ENCODE peak calls at places on chromosomes 11 and 22, in six cellular contexts. C is CD8-positive, alpha-beta memory T cell; F is lower lobe of right lung; L is endodermal cell; I is BJ; X is HL-60. Y is an unnamed sample.

GRCh38 chr11:19694796-19695345 is 17.8 kb upstream of the NAV2 start:
- DNase-seq in C (no peak), I (no peak), F (no peak), L (no peak), X (no peak), Y (no peak)

GRCh38 chr11:12182650-12183511 is 72.5 kb downstream of the MICAL2 start:
- DNase-seq in I (peak), C (no peak), X (no peak), F (no peak), L (peak), Y (no peak)

GRCh38 chr22:49160261-49161001 is 667.2 kb downstream of the BRD1 start:
- DNase-seq in F (no peak), X (no peak), C (no peak), L (no peak), I (no peak), Y (no peak)

GRCh38 chr11:128422576-128423370 is 164.6 kb downstream of the ETS1 start:
- DNase-seq in I (no peak), C (peak), F (peak), X (no peak), L (peak), Y (peak)

GRCh38 chr22:25827415-25827814 is 85.4 kb downstream of the MYO18B start:
- DNase-seq in C (no peak), I (no peak), X (no peak), F (no peak), L (no peak), Y (no peak)

GRCh38 chr11:109946322-109946846 is 146.8 kb upstream of the ZC3H12C start:
- DNase-seq in F (peak), C (peak), I (peak), L (peak), X (peak), Y (peak)

GRCh38 chr11:8339592-8340022 is 75.9 kb upstream of the LMO1 start:
- DNase-seq in F (no peak), C (no peak), L (peak), I (no peak), X (no peak), Y (no peak)

GRCh38 chr22:49971232-49972162 is 10.9 kb downstream of the PIM3 start:
- DNase-seq in L (peak), F (peak), I (no peak), X (peak), C (no peak), Y (no peak)

GRCh38 chr11:66847461-66848232 is 4.4 kb downstream of the RCE1 start:
- DNase-seq in F (no peak), I (no peak), L (peak), X (no peak), C (no peak), Y (no peak)

GRCh38 chr11:113690619-113691569 is 15.2 kb downstream of the TMPRSS5 start:
- DNase-seq in X (peak), C (no peak), I (peak), L (peak), F (peak), Y (no peak)

GRCh38 chr11:19071255-19071654 is 10.7 kb upstream of the MRGPRX2 start:
- DNase-seq in X (peak), L (peak), F (peak), I (peak), C (peak), Y (peak)

GRCh38 chr22:29994941-29995340 is 85.3 kb upstream of the HORMAD2 start:
- DNase-seq in F (no peak), C (no peak), X (no peak), L (no peak), I (no peak), Y (no peak)

GRCh38 chr11:47274495-47275235 is 4.7 kb downstream of the MADD start:
- DNase-seq in C (no peak), L (no peak), F (no peak), I (no peak), X (no peak), Y (no peak)

GRCh38 chr22:48051796-48052620 is 1289.6 kb downstream of the TBC1D22A start:
- DNase-seq in F (no peak), X (no peak), L (peak), C (no peak), I (no peak), Y (no peak)

DNA sequence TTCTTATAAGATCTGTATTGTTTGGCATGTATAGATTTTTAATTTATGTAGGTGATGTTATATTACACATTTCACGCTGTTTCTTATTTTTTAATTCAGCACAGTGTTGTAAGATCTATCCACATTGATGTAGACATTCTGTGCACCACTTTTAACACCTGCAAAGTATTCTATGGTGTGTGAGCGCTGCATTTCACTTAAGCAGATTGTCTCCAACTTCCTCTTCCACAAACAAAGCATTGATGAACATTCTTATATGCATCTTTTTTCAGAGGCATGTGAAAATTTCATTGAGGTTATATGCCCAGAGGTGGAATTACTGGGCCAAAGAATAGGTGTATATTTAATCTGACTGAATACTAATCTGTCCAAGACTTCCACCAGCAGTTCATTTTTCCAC is 3.4 kb upstream of the POU2AF1 start:
- DNase-seq in F (no peak), I (no peak), C (no peak), X (no peak), L (no peak), Y (no peak)
- H3K4me3 ChIP-seq in F (no peak), I (no peak), C (no peak), X (no peak), L (no peak), Y (no peak)

DNA sequence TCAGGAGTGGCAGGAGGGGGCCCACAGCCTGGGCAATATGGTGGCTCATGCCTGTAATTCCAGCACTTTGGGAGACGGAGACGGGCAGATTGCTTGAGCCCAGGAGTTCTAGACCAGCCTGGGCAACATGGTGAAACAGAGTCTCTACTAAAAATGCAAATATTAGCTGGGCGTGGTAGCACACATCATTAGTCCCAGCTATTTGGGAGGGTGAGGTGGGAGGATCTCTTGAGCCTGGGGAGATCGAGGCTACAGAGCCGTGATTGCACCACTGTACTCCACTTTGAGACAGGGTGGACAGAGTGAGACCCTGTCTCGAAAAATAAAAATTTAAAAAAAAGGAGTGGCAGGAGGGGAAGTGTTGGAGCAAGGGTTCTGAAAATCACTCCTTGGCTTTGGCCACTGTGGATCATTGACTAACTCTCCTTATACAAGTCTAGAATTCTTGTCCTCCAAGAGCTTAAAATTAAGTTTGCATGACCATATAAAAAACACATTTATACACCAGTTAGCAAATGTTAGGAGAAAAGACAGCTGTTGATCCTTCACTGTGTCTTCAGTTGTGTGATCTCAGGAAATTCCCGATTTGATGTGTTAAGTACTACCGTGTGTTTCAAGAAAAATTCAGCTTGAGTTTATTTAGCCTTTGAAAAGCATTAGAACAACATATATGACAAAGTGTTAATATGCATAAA is 2.3 kb upstream of the WEE1 start:
- DNase-seq in F (no peak), L (no peak), C (no peak), X (no peak), I (no peak), Y (no peak)
- H3K4me3 ChIP-seq in F (no peak), L (no peak), C (no peak), X (no peak), I (no peak), Y (no peak)

DNA sequence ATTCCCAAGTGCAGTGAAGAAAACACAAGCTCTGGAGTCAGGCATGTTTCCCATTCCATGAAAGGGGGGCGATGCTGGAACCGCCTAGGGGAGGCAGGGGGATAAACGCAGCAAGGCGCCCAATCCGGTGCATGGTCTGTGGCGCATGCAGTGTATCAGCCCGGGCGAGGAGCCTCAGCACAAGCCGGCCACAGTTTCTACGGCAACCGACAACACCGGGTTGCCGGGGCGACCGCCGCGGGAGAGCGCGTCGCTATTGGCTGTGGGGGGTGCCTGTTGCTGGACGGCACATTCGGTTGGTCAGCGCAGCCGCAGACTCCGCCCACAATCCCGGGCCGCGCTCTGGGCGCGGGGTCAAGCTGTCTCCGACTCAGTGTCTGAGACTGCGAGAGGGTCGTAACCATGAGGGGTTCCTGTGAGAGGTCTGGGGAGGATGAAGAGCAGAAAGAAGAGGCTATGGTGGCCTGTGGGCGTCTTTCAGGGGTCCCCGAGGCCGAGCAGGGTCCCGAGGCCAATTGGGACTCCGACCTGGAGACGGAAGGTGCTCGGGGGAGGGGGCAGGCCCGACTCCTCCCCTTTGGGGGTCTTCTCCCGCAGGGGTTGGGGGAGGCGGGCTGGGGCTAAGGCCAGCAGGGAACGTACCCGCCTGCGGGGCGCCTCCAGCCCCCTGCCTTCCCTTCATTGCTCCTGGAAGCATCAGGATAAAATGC is at the start of gene LRRC74B:
- DNase-seq in X (peak), C (peak), F (peak), L (peak), I (peak), Y (peak)
- H3K4me3 ChIP-seq in X (no peak), C (peak), F (peak), L (peak), I (peak), Y (peak)

GRCh38 chr22:19119949-19120348 is 2.3 kb downstream of the DGCR2 start:
- DNase-seq in C (no peak), L (no peak), X (no peak), F (no peak), I (no peak), Y (no peak)
- H3K4me3 ChIP-seq in C (no peak), L (peak), X (no peak), F (peak), I (no peak), Y (no peak)

GRCh38 chr11:120798854-120799253 is 225.0 kb upstream of the TBCEL start:
- DNase-seq in F (no peak), X (no peak), I (no peak), L (peak), C (no peak), Y (no peak)
- H3K4me3 ChIP-seq in F (no peak), X (no peak), I (no peak), L (no peak), C (no peak), Y (no peak)

GRCh38 chr11:2321311-2321683 is 19.5 kb downstream of the TSPAN32 start:
- DNase-seq in F (no peak), L (no peak), I (no peak), X (no peak), C (no peak), Y (no peak)

GRCh38 chr11:2318123-2318522 is 16.3 kb downstream of the TSPAN32 start:
- DNase-seq in X (no peak), L (no peak), I (no peak), F (no peak), C (no peak), Y (no peak)

GRCh38 chr11:2320591-2321310 is 18.9 kb downstream of the TSPAN32 start:
- DNase-seq in X (no peak), L (no peak), C (no peak), F (no peak), I (no peak), Y (no peak)

GRCh38 chr11:2318707-2319106 is 16.9 kb downstream of the TSPAN32 start:
- DNase-seq in F (no peak), C (no peak), L (no peak), I (no peak), X (no peak), Y (no peak)

DNA sequence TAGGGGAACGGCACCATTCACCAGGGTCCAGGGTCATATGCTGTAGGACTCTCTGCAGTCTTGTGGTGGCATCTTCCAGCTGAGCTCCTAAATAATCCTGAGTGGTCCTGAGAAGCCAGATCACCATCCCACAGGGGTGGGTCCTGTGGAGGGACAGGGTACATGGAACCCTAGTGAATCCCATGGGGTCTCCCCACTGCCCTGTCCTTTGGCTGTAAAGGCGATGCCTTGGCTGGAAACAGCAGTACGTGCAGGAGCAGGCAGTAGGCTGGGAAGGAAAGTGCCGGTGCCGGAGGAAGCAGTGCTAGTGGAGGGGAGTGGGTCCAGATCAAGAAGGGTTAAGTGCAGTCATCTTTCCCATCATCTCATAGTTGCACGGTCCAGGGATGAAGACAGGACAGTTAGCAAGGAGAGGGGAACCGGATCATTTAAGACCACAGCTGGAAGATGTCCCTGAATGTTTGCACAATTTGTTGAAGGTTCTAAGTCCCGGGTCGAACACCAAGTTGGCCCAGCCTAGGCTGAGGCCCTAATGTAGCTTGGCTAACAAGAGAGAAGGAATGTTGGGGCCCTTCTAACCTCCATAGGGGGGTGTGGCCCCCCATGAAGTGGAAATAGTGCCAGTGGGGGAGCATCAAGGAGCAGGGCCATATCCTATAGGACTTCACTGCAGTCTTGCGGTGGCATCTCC is 18.1 kb downstream of the TSPAN32 start:
- DNase-seq in I (no peak), F (no peak), C (no peak), X (no peak), L (no peak), Y (no peak)
- H3K4me3 ChIP-seq in I (no peak), F (no peak), C (no peak), X (no peak), L (no peak), Y (no peak)

GRCh38 chr22:37591823-37592404 is 12.0 kb upstream of the LGALS2 start:
- DNase-seq in X (no peak), L (no peak), C (no peak), F (no peak), I (no peak), Y (no peak)
- H3K4me3 ChIP-seq in X (no peak), L (no peak), C (peak), F (peak), I (no peak), Y (peak)

GRCh38 chr11:126145954-126146353 is 65.5 kb downstream of the RPUSD4 start:
- DNase-seq in C (no peak), I (no peak), L (no peak), F (no peak), X (no peak), Y (no peak)
- H3K4me3 ChIP-seq in C (no peak), I (no peak), L (no peak), F (no peak), X (no peak), Y (no peak)

GRCh38 chr11:65434057-65434666 is 11.6 kb downstream of the NEAT1 start:
- DNase-seq in F (no peak), X (no peak), C (no peak), I (no peak), L (peak), Y (no peak)
- H3K4me3 ChIP-seq in F (no peak), X (no peak), C (no peak), I (no peak), L (no peak), Y (no peak)

GRCh38 chr11:78061088-78061920 is 2.4 kb upstream of the THRSP start:
- DNase-seq in L (no peak), X (no peak), I (no peak), C (no peak), F (no peak), Y (no peak)
- H3K4me3 ChIP-seq in L (no peak), X (no peak), I (no peak), C (no peak), F (no peak), Y (no peak)

Y was measured in Jurkat, Clone E6-1.